ENCODE peak calls at places on chromosome X, in nine cellular contexts. K, G, C, Q, S, Y, U, O and V are unnamed samples.

GRCh38 chrX:153500676-153501280 is 6.0 kb downstream of the BGN start:
- DNase-seq in K (no peak), G (no peak), C (no peak), Q (no peak), S (no peak), Y (no peak), U (no peak), O (no peak), V (no peak)

GRCh38 chrX:6149231-6149870 is 79.3 kb downstream of the NLGN4X start:
- DNase-seq in K (no peak), G (no peak), C (peak; percentile 5), Q (no peak), S (no peak), Y (no peak), U (no peak), O (no peak), V (no peak)

GRCh38 chrX:51024106-51024696 is 113.7 kb downstream of the BMP15 start:
- DNase-seq in K (no peak), G (no peak), C (no peak), Q (peak; percentile 8), S (no peak), Y (no peak), U (no peak), O (no peak), V (no peak)

GRCh38 chrX:11533211-11533651 is 132.5 kb downstream of the ARHGAP6 start:
- DNase-seq in K (no peak), G (no peak), C (peak; percentile 88), Q (peak; percentile 73), S (no peak), Y (no peak), U (peak; percentile 22), O (peak; percentile 77), V (peak; percentile 34)

GRCh38 chrX:40299028-40299479 is 201.3 kb upstream of the BCOR start:
- DNase-seq in K (no peak), G (no peak), C (no peak), Q (no peak), S (no peak), Y (peak; percentile 24), U (no peak), O (no peak), V (no peak)

GRCh38 chrX:139049455-139049854 is 337.9 kb upstream of the FGF13 start:
- DNase-seq in K (no peak), G (no peak), C (peak; percentile 13), Q (no peak), S (no peak), Y (no peak), U (no peak), O (no peak), V (no peak)

GRCh38 chrX:120365320-120365719 is 3.4 kb downstream of the ATP1B4 start:
- DNase-seq in K (no peak), G (peak; percentile 92), C (no peak), Q (peak; percentile 53), S (no peak), Y (no peak), U (no peak), O (no peak), V (peak; percentile 29)

GRCh38 chrX:18410038-18410437 is 15.4 kb upstream of the CDKL5 start:
- DNase-seq in K (no peak), G (no peak), C (peak; percentile 20), Q (peak; percentile 30), S (no peak), Y (no peak), U (peak; percentile 34), O (no peak), V (no peak)

GRCh38 chrX:67544281-67544680 is 460 bp downstream of the AR start:
- DNase-seq in K (no peak), G (peak; percentile 18), C (peak; percentile 8), Q (no peak), S (peak; percentile 65), Y (peak; percentile 30), U (no peak), O (no peak), V (no peak)

GRCh38 chrX:67543818-67544217 is at the start of gene AR:
- DNase-seq in K (peak; percentile 88), G (peak; percentile 57), C (peak; percentile 70), Q (no peak), S (peak; percentile 83), Y (peak; percentile 83), U (peak; percentile 15), O (no peak), V (no peak)

GRCh38 chrX:67544871-67545771 is 1.3 kb downstream of the AR start:
- DNase-seq in K (peak; percentile 59), G (peak; percentile 28), C (peak; percentile 48), Q (no peak), S (peak; percentile 63), Y (peak; percentile 34), U (no peak), O (no peak), V (no peak)

GRCh38 chrX:67546496-67547423 is 2.9 kb downstream of the AR start:
- DNase-seq in K (no peak), G (no peak), C (no peak), Q (no peak), S (no peak), Y (peak; percentile 21), U (no peak), O (no peak), V (no peak)

GRCh38 chrX:67545772-67546495 is 2.1 kb downstream of the AR start:
- DNase-seq in K (peak; percentile 87), G (no peak), C (peak; percentile 23), Q (no peak), S (peak; percentile 71), Y (peak; percentile 27), U (no peak), O (no peak), V (peak; percentile 15)
- TF ChIP-seq CTCF in K (no peak), G (no peak), C (no peak), Q (no peak), S (no peak), Y (no peak), U (no peak), O (no peak), V (no peak)

GRCh38 chrX:2226906-2227656 is 273.7 kb downstream of the DHRSX start:
- DNase-seq in K (no peak), G (no peak), C (no peak), Q (no peak), S (no peak), Y (no peak), U (no peak), O (no peak), V (no peak)

GRCh38 chrX:2230457-2230856 is 270.3 kb downstream of the DHRSX start:
- DNase-seq in K (no peak), G (no peak), C (no peak), Q (no peak), S (no peak), Y (no peak), U (no peak), O (no peak), V (no peak)

GRCh38 chrX:2226182-2226581 is 274.6 kb downstream of the DHRSX start:
- DNase-seq in K (no peak), G (no peak), C (no peak), Q (no peak), S (no peak), Y (no peak), U (no peak), O (no peak), V (no peak)

GRCh38 chrX:2231570-2232192 is 269.1 kb downstream of the DHRSX start:
- DNase-seq in K (no peak), G (no peak), C (no peak), Q (no peak), S (no peak), Y (no peak), U (no peak), O (no peak), V (no peak)

GRCh38 chrX:2228466-2228865 is 272.3 kb downstream of the DHRSX start:
- DNase-seq in K (no peak), G (no peak), C (no peak), Q (no peak), S (no peak), Y (no peak), U (no peak), O (no peak), V (no peak)
- TF ChIP-seq CTCF in K (no peak), G (no peak), C (no peak), Q (no peak), S (no peak), Y (no peak), U (no peak), O (no peak), V (no peak)

GRCh38 chrX:101595739-101596419 is 21.9 kb downstream of the ARMCX6 start:
- DNase-seq in K (no peak), G (no peak), C (peak; percentile 74), Q (peak; percentile 80), S (no peak), Y (peak; percentile 26), U (peak; percentile 40), O (peak; percentile 52), V (peak; percentile 69)
- TF ChIP-seq CTCF in K (peak; percentile 72), G (peak; percentile 50), C (peak; percentile 45), Q (peak; percentile 44), S (peak; percentile 48), Y (peak; percentile 68), U (peak; percentile 71), O (peak; percentile 57), V (peak; percentile 32)

GRCh38 chrX:108537005-108537404 is 97.4 kb downstream of the COL4A5 start:
- DNase-seq in K (no peak), G (no peak), C (peak; percentile 45), Q (peak; percentile 27), S (no peak), Y (no peak), U (peak; percentile 9), O (no peak), V (peak; percentile 15)
- TF ChIP-seq CTCF in K (peak; percentile 68), G (peak; percentile 62), C (peak; percentile 65), Q (peak; percentile 37), S (peak; percentile 56), Y (peak; percentile 49), U (peak; percentile 67), O (peak; percentile 56), V (peak; percentile 46)

DNA sequence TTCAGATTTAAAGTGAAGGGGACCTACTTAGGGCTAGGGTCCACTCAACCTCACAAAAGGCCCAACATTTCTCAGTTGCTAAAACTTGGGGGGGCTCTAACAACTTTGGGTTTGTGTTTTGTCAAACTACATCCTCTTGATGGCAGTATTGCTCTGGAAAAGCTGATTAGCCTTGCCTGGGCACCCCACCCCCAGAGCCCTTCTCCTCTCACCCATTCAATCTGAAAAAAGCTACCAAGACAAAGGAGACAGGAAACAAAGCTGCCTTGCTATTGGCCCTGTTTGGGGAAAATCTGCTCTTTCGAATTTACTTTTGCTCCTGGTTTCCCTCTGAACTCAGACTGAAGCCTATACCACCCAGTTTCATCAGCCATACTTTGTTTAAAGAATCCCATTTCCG is 195.2 kb upstream of the STK26 start:
- DNase-seq in K (no peak), G (no peak), C (peak; percentile 20), Q (peak; percentile 58), S (no peak), Y (no peak), U (no peak), O (no peak), V (no peak)
- TF ChIP-seq CTCF in K (no peak), G (peak; percentile 11), C (no peak), Q (no peak), S (no peak), Y (no peak), U (no peak), O (peak; percentile 43), V (peak; percentile 22)

GRCh38 chrX:147478899-147479298 is 432.8 kb upstream of the FMR1 start:
- DNase-seq in K (no peak), G (no peak), C (no peak), Q (no peak), S (no peak), Y (no peak), U (no peak), O (no peak), V (no peak)

GRCh38 chrX:147476008-147476407 is 435.7 kb upstream of the FMR1 start:
- DNase-seq in K (no peak), G (no peak), C (no peak), Q (peak; percentile 9), S (no peak), Y (no peak), U (no peak), O (no peak), V (no peak)
- TF ChIP-seq CTCF in K (no peak), G (no peak), C (no peak), Q (peak; percentile 23), S (no peak), Y (no peak), U (peak; percentile 6), O (no peak), V (peak; percentile 13)